ENCODE peak calls at places on chromosomes 7 and 10, in eight cellular contexts. L is G401; R is endodermal cell; Q is CD4-positive, alpha-beta T cell; D is stimulated activated CD8-positive, alpha-beta memory T cell treated with anti-CD3 and anti-CD28 coated beads, Interleukin-15, amount 100 ng/mL, for 4 hours; V is renal cortical epithelial cell; K is natural killer cell; M is NCI-H1092. S is an unnamed sample.

GRCh38 chr10:11754180-11754579 is 12.0 kb downstream of the ECHDC3 start:
- DNase-seq in L (no peak), R (no peak), Q (no peak), D (no peak), V (no peak), K (no peak), M (no peak), S (no peak)

GRCh38 chr7:44980393-44981034 is 1.7 kb upstream of the MYO1G start:
- DNase-seq in L (no peak), R (peak; percentile 44), Q (no peak), D (no peak), V (no peak), K (no peak), M (no peak), S (peak; percentile 74)

GRCh38 chr7:22675917-22676343 is 51.1 kb upstream of the IL6 start:
- DNase-seq in L (no peak), R (no peak), Q (no peak), D (no peak), V (peak; percentile 36), K (no peak), M (no peak), S (no peak)

GRCh38 chr10:12503311-12503710 is 154.0 kb downstream of the CAMK1D start:
- DNase-seq in L (no peak), R (peak; percentile 48), Q (no peak), D (no peak), V (no peak), K (no peak), M (no peak), S (no peak)

GRCh38 chr10:100186253-100186780 is 488 bp upstream of the ERLIN1 start:
- DNase-seq in L (no peak), R (no peak), Q (no peak), D (no peak), V (peak; percentile 46), K (no peak), M (no peak), S (no peak)

GRCh38 chr10:90414926-90415325 is 442.9 kb downstream of the HTR7 start:
- DNase-seq in L (no peak), R (no peak), Q (no peak), D (no peak), V (no peak), K (no peak), M (no peak), S (no peak)

GRCh38 chr7:50229964-50230363 is 74.6 kb upstream of the IKZF1 start:
- DNase-seq in L (no peak), R (no peak), Q (no peak), D (no peak), V (no peak), K (no peak), M (no peak), S (peak; percentile 19)

GRCh38 chr10:70442332-70442988 is 979 bp upstream of the NODAL start:
- DNase-seq in L (no peak), R (peak; percentile 91), Q (no peak), D (no peak), V (no peak), K (no peak), M (no peak), S (no peak)

GRCh38 chr10:36421999-36422398 is 703.4 kb upstream of the ANKRD30A start:
- DNase-seq in L (no peak), R (no peak), Q (no peak), D (no peak), V (no peak), K (no peak), M (no peak), S (no peak)

GRCh38 chr10:125206618-125207017 is 46.3 kb upstream of the CTBP2 start:
- DNase-seq in L (no peak), R (no peak), Q (no peak), D (no peak), V (no peak), K (no peak), M (no peak), S (no peak)

GRCh38 chr10:9814285-9814866 is 1203.3 kb upstream of the CELF2 start:
- DNase-seq in L (no peak), R (no peak), Q (no peak), D (no peak), V (peak; percentile 4), K (no peak), M (no peak), S (no peak)

S was measured in memory B cell.